ENCODE peak calls at places on chromosome 14, in nine cellular contexts. G is left ventricle myocardium inferior, B is IMR-90, E is heart left ventricle, J is HCT116, Q is dorsolateral prefrontal cortex, X is stomach, C is body of pancreas, F is cardiac fibroblast. I is an unnamed sample.

GRCh38 chr14:49193365-49194050 is 392.7 kb downstream of the RPS29 start:
- DNase-seq in G (no peak), B (no peak), E (no peak), J (no peak), Q (no peak), X (no peak), C (no peak), F (no peak), I (no peak)

GRCh38 chr14:53956427-53957201 is at the start of gene BMP4:
- DNase-seq in G (peak; percentile 89), B (peak; percentile 30), E (peak; percentile 89), J (peak; percentile 82), Q (peak; percentile 45), X (peak; percentile 76), C (peak; percentile 33), F (peak; percentile 70), I (no peak)

GRCh38 chr14:100103261-100104005 is 38.2 kb downstream of the EVL start:
- DNase-seq in G (peak; percentile 41), B (peak; percentile 13), E (peak; percentile 50), J (no peak), Q (no peak), X (no peak), C (no peak), F (peak; percentile 83), I (peak; percentile 51)

GRCh38 chr14:23335623-23336022 is 14.4 kb downstream of the PABPN1 start:
- DNase-seq in G (no peak), B (no peak), E (no peak), J (no peak), Q (no peak), X (no peak), C (no peak), F (no peak), I (no peak)

GRCh38 chr14:68637106-68638021 is 155.5 kb downstream of the ZFP36L1 start:
- DNase-seq in G (peak; percentile 54), B (peak; percentile 58), E (peak; percentile 59), J (no peak), Q (no peak), X (no peak), C (no peak), F (peak; percentile 82), I (peak; percentile 62)

GRCh38 chr14:54867011-54867410 is 35.6 kb downstream of the GCH1 start:
- DNase-seq in G (no peak), B (peak; percentile 28), E (no peak), J (no peak), Q (no peak), X (no peak), C (no peak), F (peak; percentile 71), I (peak; percentile 39)

GRCh38 chr14:77889971-77890442 is 90.1 kb downstream of the ADCK1 start:
- DNase-seq in G (no peak), B (peak; percentile 80), E (no peak), J (no peak), Q (peak; percentile 66), X (no peak), C (no peak), F (peak; percentile 91), I (peak; percentile 92)

GRCh38 chr14:101072945-101073597 is 169.5 kb upstream of the RTL1 start:
- DNase-seq in G (no peak), B (peak; percentile 98), E (peak; percentile 18), J (peak; percentile 92), Q (peak; percentile 93), X (peak; percentile 31), C (no peak), F (peak; percentile 92), I (peak; percentile 97)

GRCh38 chr14:33611405-33612183 is 339.3 kb downstream of the EGLN3 start:
- DNase-seq in G (no peak), B (no peak), E (no peak), J (no peak), Q (no peak), X (no peak), C (no peak), F (peak; percentile 58), I (peak; percentile 35)

GRCh38 chr14:92589213-92589852 is 75.8 kb downstream of the RIN3 start:
- DNase-seq in G (no peak), B (peak; percentile 52), E (no peak), J (no peak), Q (peak; percentile 2), X (no peak), C (no peak), F (peak; percentile 51), I (peak; percentile 66)

GRCh38 chr14:81434230-81434629 is 34.1 kb upstream of the STON2 start:
- DNase-seq in G (no peak), B (no peak), E (no peak), J (no peak), Q (no peak), X (no peak), C (no peak), F (no peak), I (no peak)

DNA sequence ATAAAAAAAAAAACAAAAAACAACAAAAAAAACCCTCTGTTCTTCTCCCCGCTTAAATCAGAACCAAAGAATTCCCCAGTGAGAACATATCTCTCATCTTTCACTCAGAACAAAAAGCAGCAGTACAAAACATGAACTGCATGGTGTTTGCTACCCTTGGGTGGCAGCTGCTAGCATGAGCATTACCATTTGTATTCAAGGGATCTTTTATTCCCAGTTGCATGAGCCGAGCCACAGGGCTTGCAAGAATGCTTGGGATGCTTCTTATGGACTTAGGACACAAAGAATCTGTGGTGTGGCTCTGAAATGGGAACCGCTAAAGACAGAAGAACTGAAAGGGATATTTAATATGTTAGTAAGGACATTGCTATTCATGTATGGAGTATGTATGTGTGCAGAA is 190.6 kb downstream of the TMX1 start:
- DNase-seq in G (no peak), B (no peak), E (no peak), J (no peak), Q (no peak), X (no peak), C (no peak), F (peak; percentile 34), I (no peak)
- TF ChIP-seq CTCF in G (no peak), B (no peak), E (no peak), J (no peak), Q (no peak), X (no peak), C (peak; percentile 9), F (no peak), I (no peak)

GRCh38 chr14:97331526-97331925 is 534.3 kb downstream of the VRK1 start:
- DNase-seq in G (no peak), B (no peak), E (no peak), J (no peak), Q (no peak), X (no peak), C (no peak), F (no peak), I (no peak)

GRCh38 chr14:97329701-97330100 is 532.5 kb downstream of the VRK1 start:
- DNase-seq in G (no peak), B (no peak), E (no peak), J (no peak), Q (no peak), X (no peak), C (no peak), F (no peak), I (no peak)

GRCh38 chr14:97332591-97332984 is 535.4 kb downstream of the VRK1 start:
- DNase-seq in G (no peak), B (no peak), E (no peak), J (no peak), Q (no peak), X (no peak), C (no peak), F (no peak), I (no peak)

GRCh38 chr14:97331058-97331457 is 533.9 kb downstream of the VRK1 start:
- DNase-seq in G (no peak), B (no peak), E (no peak), J (no peak), Q (no peak), X (no peak), C (no peak), F (no peak), I (no peak)

DNA sequence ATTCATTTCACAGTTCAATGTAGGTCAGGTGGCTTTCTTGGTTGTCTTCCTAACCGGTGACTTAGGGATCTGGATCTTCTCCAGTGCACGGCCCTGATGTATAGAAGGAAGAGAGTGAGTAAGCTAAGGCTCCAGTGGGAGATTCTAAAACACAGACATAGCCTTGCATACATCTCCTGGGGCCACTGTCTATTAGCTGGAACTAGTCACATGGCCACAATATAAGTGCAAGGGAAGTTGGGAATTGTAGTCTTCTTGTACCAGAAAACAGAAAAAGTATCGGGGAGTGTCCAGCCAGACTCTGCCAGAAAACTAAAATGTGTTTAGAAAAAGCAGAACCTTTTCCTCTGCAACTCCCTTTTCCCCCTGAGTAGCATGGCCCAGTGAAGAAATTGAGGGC is 531.6 kb downstream of the VRK1 start:
- DNase-seq in G (no peak), B (no peak), E (no peak), J (no peak), Q (no peak), X (no peak), C (no peak), F (no peak), I (no peak)
- H3K4me3 ChIP-seq in G (no peak overlapping the region), B (no peak overlapping the region), E (no peak overlapping the region), J (no peak overlapping the region), Q (no peak overlapping the region), X (no peak overlapping the region), C (no peak overlapping the region), F (no peak overlapping the region), I (no peak overlapping the region)

DNA sequence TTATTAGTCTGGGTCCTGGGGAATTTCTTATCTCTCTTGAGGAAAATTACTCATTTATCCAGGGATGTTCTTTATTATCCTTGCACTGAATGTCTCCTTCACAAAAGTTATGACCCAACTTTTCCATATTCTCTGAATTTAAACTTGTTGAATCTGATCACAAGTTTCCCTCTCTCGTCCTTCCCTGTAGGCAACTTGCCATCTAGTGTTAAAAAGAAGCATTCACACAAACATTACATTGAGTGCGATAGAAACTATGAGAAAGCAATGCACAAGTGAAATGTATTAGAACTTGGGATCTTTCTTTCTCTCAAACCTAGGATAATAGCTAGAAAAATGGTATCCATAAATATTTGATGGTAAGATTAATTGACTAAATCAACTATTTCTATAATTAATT is 608.4 kb downstream of the FSCB start:
- DNase-seq in G (no peak), B (no peak), E (no peak), J (no peak), Q (no peak), X (no peak), C (no peak), F (no peak), I (no peak)
- TF ChIP-seq CTCF in G (no peak), B (no peak), E (no peak), J (no peak), Q (no peak), X (no peak), C (no peak), F (no peak), I (no peak)

DNA sequence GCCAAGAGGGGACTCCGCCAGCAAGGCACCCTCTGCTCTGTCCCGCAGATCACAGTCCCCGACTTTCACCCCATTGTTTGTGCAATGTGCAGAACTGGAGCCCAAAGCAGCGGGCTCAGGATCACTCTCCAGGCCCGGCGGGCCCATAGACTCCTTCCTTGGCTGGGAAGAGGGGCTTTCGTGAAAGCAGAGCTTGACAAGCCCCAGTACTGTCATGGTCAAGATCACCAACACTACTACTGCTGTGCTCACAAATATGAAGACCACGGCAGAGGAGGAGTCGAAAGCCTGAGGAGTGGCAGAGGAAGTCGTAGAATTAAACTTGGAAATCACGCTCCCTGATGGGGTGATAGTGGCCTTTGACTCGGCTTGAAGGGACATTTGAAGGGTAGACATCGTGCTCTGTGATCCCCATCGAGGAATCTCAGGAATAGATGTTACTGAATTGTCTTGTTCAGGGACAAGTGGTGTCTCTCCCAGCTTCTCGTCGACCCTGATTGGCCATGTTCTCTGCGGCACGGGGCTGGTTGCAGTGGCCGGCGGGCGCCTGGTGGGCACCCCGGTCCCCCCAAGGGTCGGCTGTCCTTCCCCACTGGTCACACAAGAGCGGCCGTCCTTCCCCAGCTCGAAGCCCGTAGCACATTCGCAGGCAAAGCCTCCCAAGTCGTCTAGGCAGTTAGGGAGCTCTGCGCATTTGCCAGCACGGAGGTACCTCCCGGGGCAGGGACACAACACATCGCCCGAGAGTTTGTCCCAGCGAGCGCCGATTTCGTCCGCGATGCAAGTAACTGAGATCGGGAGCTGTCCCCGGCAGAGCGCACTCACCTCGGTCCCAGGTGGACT is 1.1 kb downstream of the CLEC14A start:
- DNase-seq in G (peak; percentile 16), B (no peak), E (peak; percentile 19), J (no peak), Q (peak; percentile 46), X (peak; percentile 41), C (no peak), F (peak; percentile 30), I (no peak)
- H3K4me3 ChIP-seq in G (peak overlapping the region; percentile 76), B (peak overlapping the region; percentile 31), E (peak overlapping the region; percentile 79), J (no peak overlapping the region), Q (peak overlapping the region; percentile 56), X (peak overlapping the region; percentile 53), C (no peak overlapping the region), F (peak overlapping the region; percentile 56), I (peak overlapping the region; percentile 31)

I was measured in fibroblast of mammary gland.